ENCODE peak calls at places on chromosomes 2 and 18, in eight cellular contexts. One of them, this sample, is unnamed.

GRCh38 chr2:156343940-156344301 is 11.4 kb upstream of the NR4A2 start:
- DNase-seq in CD4-positive, CD25-positive, alpha-beta regulatory T cell: no peak
- DNase-seq in mammary epithelial cell: no peak
- DNase-seq in keratinocyte: no peak
- DNase-seq in upper lobe of right lung: no peak
- DNase-seq in thyroid gland: no peak
- DNase-seq in body of pancreas: no peak
- DNase-seq in A549: no peak
- DNase-seq in this sample: no peak

GRCh38 chr18:63994783-63995399 is 25.0 kb downstream of the SERPINB8 start:
- DNase-seq in CD4-positive, CD25-positive, alpha-beta regulatory T cell: peak
- DNase-seq in mammary epithelial cell: peak
- DNase-seq in keratinocyte: no peak
- DNase-seq in upper lobe of right lung: no peak
- DNase-seq in thyroid gland: peak
- DNase-seq in body of pancreas: peak
- DNase-seq in A549: peak
- DNase-seq in this sample: peak

GRCh38 chr18:6139007-6139406 is 243.7 kb upstream of the TMEM200C start:
- DNase-seq in CD4-positive, CD25-positive, alpha-beta regulatory T cell: no peak
- DNase-seq in mammary epithelial cell: no peak
- DNase-seq in keratinocyte: no peak
- DNase-seq in upper lobe of right lung: no peak
- DNase-seq in thyroid gland: no peak
- DNase-seq in body of pancreas: no peak
- DNase-seq in A549: no peak
- DNase-seq in this sample: no peak

GRCh38 chr2:128196026-128196822 is 105.2 kb downstream of the UGGT1 start:
- DNase-seq in CD4-positive, CD25-positive, alpha-beta regulatory T cell: peak
- DNase-seq in mammary epithelial cell: no peak
- DNase-seq in keratinocyte: no peak
- DNase-seq in upper lobe of right lung: no peak
- DNase-seq in thyroid gland: no peak
- DNase-seq in body of pancreas: peak
- DNase-seq in A549: no peak
- DNase-seq in this sample: no peak

GRCh38 chr2:240214790-240215675 is 74.6 kb upstream of the OTOS start:
- DNase-seq in CD4-positive, CD25-positive, alpha-beta regulatory T cell: no peak
- DNase-seq in mammary epithelial cell: no peak
- DNase-seq in keratinocyte: no peak
- DNase-seq in upper lobe of right lung: peak
- DNase-seq in thyroid gland: no peak
- DNase-seq in body of pancreas: no peak
- DNase-seq in A549: no peak
- DNase-seq in this sample: peak

GRCh38 chr2:19543271-19544019 is 185.0 kb upstream of the OSR1 start:
- DNase-seq in CD4-positive, CD25-positive, alpha-beta regulatory T cell: no peak
- DNase-seq in mammary epithelial cell: peak
- DNase-seq in keratinocyte: no peak
- DNase-seq in upper lobe of right lung: no peak
- DNase-seq in thyroid gland: no peak
- DNase-seq in body of pancreas: no peak
- DNase-seq in A549: no peak
- DNase-seq in this sample: no peak

GRCh38 chr18:21991081-21991534 is 178.3 kb upstream of the GATA6 start:
- DNase-seq in CD4-positive, CD25-positive, alpha-beta regulatory T cell: no peak
- DNase-seq in mammary epithelial cell: no peak
- DNase-seq in keratinocyte: no peak
- DNase-seq in upper lobe of right lung: no peak
- DNase-seq in thyroid gland: no peak
- DNase-seq in body of pancreas: no peak
- DNase-seq in A549: no peak
- DNase-seq in this sample: no peak

GRCh38 chr18:52722904-52723303 is 382.9 kb downstream of the DCC start:
- DNase-seq in CD4-positive, CD25-positive, alpha-beta regulatory T cell: no peak
- DNase-seq in mammary epithelial cell: no peak
- DNase-seq in keratinocyte: no peak
- DNase-seq in upper lobe of right lung: no peak
- DNase-seq in thyroid gland: no peak
- DNase-seq in body of pancreas: no peak
- DNase-seq in A549: no peak
- DNase-seq in this sample: no peak

GRCh38 chr2:174013310-174013751 is 48.2 kb upstream of the SP3 start:
- DNase-seq in CD4-positive, CD25-positive, alpha-beta regulatory T cell: no peak
- DNase-seq in mammary epithelial cell: no peak
- DNase-seq in keratinocyte: no peak
- DNase-seq in upper lobe of right lung: peak
- DNase-seq in thyroid gland: peak
- DNase-seq in body of pancreas: no peak
- DNase-seq in A549: no peak
- DNase-seq in this sample: peak

GRCh38 chr2:241980193-241980592 is 110.7 kb downstream of the RTP5 start:
- DNase-seq in CD4-positive, CD25-positive, alpha-beta regulatory T cell: no peak
- DNase-seq in mammary epithelial cell: no peak
- DNase-seq in keratinocyte: no peak
- DNase-seq in upper lobe of right lung: no peak
- DNase-seq in thyroid gland: no peak
- DNase-seq in body of pancreas: no peak
- DNase-seq in A549: no peak
- DNase-seq in this sample: no peak

GRCh38 chr2:214310319-214310718 is 100.5 kb upstream of the VWC2L start:
- DNase-seq in CD4-positive, CD25-positive, alpha-beta regulatory T cell: no peak
- DNase-seq in mammary epithelial cell: peak
- DNase-seq in keratinocyte: no peak
- DNase-seq in upper lobe of right lung: no peak
- DNase-seq in thyroid gland: no peak
- DNase-seq in body of pancreas: no peak
- DNase-seq in A549: no peak
- DNase-seq in this sample: no peak

GRCh38 chr2:172095146-172095904 is 7.4 kb downstream of the DLX2 start:
- DNase-seq in CD4-positive, CD25-positive, alpha-beta regulatory T cell: peak
- DNase-seq in mammary epithelial cell: peak
- DNase-seq in keratinocyte: no peak
- DNase-seq in upper lobe of right lung: no peak
- DNase-seq in thyroid gland: peak
- DNase-seq in body of pancreas: no peak
- DNase-seq in A549: peak
- DNase-seq in this sample: no peak

GRCh38 chr2:229489016-229489415 is 217.9 kb upstream of the PID1 start:
- DNase-seq in CD4-positive, CD25-positive, alpha-beta regulatory T cell: no peak
- DNase-seq in mammary epithelial cell: peak
- DNase-seq in keratinocyte: no peak
- DNase-seq in upper lobe of right lung: no peak
- DNase-seq in thyroid gland: no peak
- DNase-seq in body of pancreas: no peak
- DNase-seq in A549: no peak
- DNase-seq in this sample: no peak

GRCh38 chr2:209942936-209943605 is 59.4 kb upstream of the RPE start:
- DNase-seq in CD4-positive, CD25-positive, alpha-beta regulatory T cell: no peak
- DNase-seq in mammary epithelial cell: no peak
- DNase-seq in keratinocyte: no peak
- DNase-seq in upper lobe of right lung: no peak
- DNase-seq in thyroid gland: no peak
- DNase-seq in body of pancreas: no peak
- DNase-seq in A549: no peak
- DNase-seq in this sample: no peak

GRCh38 chr18:8609711-8610441 is 639 bp downstream of the RAB12 start:
- DNase-seq in CD4-positive, CD25-positive, alpha-beta regulatory T cell: peak
- DNase-seq in mammary epithelial cell: no peak
- DNase-seq in keratinocyte: no peak
- DNase-seq in upper lobe of right lung: peak
- DNase-seq in thyroid gland: peak
- DNase-seq in body of pancreas: peak
- DNase-seq in A549: no peak
- DNase-seq in this sample: no peak

GRCh38 chr18:8478166-8478967 is 130.9 kb upstream of the RAB12 start:
- DNase-seq in CD4-positive, CD25-positive, alpha-beta regulatory T cell: peak
- DNase-seq in mammary epithelial cell: peak
- DNase-seq in keratinocyte: no peak
- DNase-seq in upper lobe of right lung: peak
- DNase-seq in thyroid gland: peak
- DNase-seq in body of pancreas: peak
- DNase-seq in A549: peak
- DNase-seq in this sample: no peak

GRCh38 chr18:23282437-23282781 is 147.1 kb downstream of the CABLES1 start:
- DNase-seq in CD4-positive, CD25-positive, alpha-beta regulatory T cell: no peak
- DNase-seq in mammary epithelial cell: no peak
- DNase-seq in keratinocyte: no peak
- DNase-seq in upper lobe of right lung: no peak
- DNase-seq in thyroid gland: no peak
- DNase-seq in body of pancreas: no peak
- DNase-seq in A549: no peak
- DNase-seq in this sample: no peak
- H3K27ac ChIP-seq in CD4-positive, CD25-positive, alpha-beta regulatory T cell: no peak
- H3K27ac ChIP-seq in mammary epithelial cell: peak
- H3K27ac ChIP-seq in keratinocyte: peak
- H3K27ac ChIP-seq in upper lobe of right lung: no peak
- H3K27ac ChIP-seq in thyroid gland: no peak
- H3K27ac ChIP-seq in body of pancreas: no peak
- H3K27ac ChIP-seq in A549: no peak
- H3K27ac ChIP-seq in this sample: no peak

GRCh38 chr2:108329771-108330170 is 41.1 kb downstream of the SULT1C2 start:
- DNase-seq in CD4-positive, CD25-positive, alpha-beta regulatory T cell: no peak
- DNase-seq in mammary epithelial cell: no peak
- DNase-seq in keratinocyte: no peak
- DNase-seq in upper lobe of right lung: no peak
- DNase-seq in thyroid gland: no peak
- DNase-seq in body of pancreas: no peak
- DNase-seq in A549: no peak
- DNase-seq in this sample: no peak

GRCh38 chr2:108324531-108325256 is 36.0 kb downstream of the SULT1C2 start:
- DNase-seq in CD4-positive, CD25-positive, alpha-beta regulatory T cell: no peak
- DNase-seq in mammary epithelial cell: peak
- DNase-seq in keratinocyte: peak
- DNase-seq in upper lobe of right lung: no peak
- DNase-seq in thyroid gland: no peak
- DNase-seq in body of pancreas: no peak
- DNase-seq in A549: no peak
- DNase-seq in this sample: no peak

GRCh38 chr2:108323619-108324018 is 34.9 kb downstream of the SULT1C2 start:
- DNase-seq in CD4-positive, CD25-positive, alpha-beta regulatory T cell: no peak
- DNase-seq in mammary epithelial cell: peak
- DNase-seq in keratinocyte: peak
- DNase-seq in upper lobe of right lung: no peak
- DNase-seq in thyroid gland: no peak
- DNase-seq in body of pancreas: no peak
- DNase-seq in A549: no peak
- DNase-seq in this sample: no peak

GRCh38 chr2:108330971-108331370 is 42.3 kb downstream of the SULT1C2 start:
- DNase-seq in CD4-positive, CD25-positive, alpha-beta regulatory T cell: no peak
- DNase-seq in mammary epithelial cell: no peak
- DNase-seq in keratinocyte: no peak
- DNase-seq in upper lobe of right lung: no peak
- DNase-seq in thyroid gland: no peak
- DNase-seq in body of pancreas: no peak
- DNase-seq in A549: no peak
- DNase-seq in this sample: no peak

DNA sequence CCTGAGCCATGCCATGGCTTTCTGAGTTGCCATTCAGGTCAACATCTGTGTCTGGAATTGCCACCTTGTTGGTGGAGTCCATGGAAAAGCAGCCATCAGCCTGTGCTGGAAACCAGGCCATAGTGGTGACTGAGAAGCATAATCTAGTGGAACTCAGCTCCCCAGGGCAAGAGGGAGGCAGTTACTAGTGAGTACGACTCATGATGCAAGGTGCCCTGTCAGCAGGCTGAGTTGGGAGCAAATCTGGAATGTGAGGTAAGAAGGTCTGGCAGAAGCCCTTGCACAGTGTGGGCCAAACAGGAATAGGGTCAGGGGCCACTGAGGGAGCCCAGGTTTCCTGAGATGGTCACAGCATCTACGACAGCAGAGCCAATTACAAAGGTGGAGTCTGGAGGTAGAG is 37.1 kb downstream of the SULT1C2 start:
- DNase-seq in CD4-positive, CD25-positive, alpha-beta regulatory T cell: no peak
- DNase-seq in mammary epithelial cell: peak
- DNase-seq in keratinocyte: no peak
- DNase-seq in upper lobe of right lung: no peak
- DNase-seq in thyroid gland: no peak
- DNase-seq in body of pancreas: no peak
- DNase-seq in A549: no peak
- DNase-seq in this sample: no peak
- H3K27ac ChIP-seq in CD4-positive, CD25-positive, alpha-beta regulatory T cell: no peak
- H3K27ac ChIP-seq in mammary epithelial cell: no peak
- H3K27ac ChIP-seq in keratinocyte: no peak
- H3K27ac ChIP-seq in upper lobe of right lung: no peak
- H3K27ac ChIP-seq in thyroid gland: no peak
- H3K27ac ChIP-seq in body of pancreas: no peak
- H3K27ac ChIP-seq in A549: no peak
- H3K27ac ChIP-seq in this sample: no peak

DNA sequence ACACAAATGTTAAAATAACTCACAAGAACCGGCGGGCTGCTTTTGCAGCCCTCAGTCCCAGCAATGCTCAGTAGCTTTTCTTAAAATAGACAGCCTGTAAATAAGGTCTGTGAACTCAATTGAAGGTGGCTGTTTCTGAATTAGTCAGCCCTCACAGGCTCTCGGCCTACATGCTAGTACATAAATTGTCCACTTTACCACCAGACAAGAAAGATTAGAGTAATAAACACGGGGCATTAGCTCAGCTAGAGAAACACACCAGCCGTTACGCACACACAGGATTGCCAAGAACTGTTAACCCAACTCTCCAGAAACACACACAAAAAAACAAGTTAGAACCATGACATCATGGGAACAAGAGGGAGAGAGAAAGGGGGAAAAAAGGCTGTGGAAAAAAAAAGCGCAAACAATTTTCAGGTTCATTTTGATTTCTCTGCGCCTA is 89.2 kb downstream of the ZEB2 start:
- DNase-seq in CD4-positive, CD25-positive, alpha-beta regulatory T cell: no peak
- DNase-seq in mammary epithelial cell: no peak
- DNase-seq in keratinocyte: no peak
- DNase-seq in upper lobe of right lung: no peak
- DNase-seq in thyroid gland: peak
- DNase-seq in body of pancreas: no peak
- DNase-seq in A549: no peak
- DNase-seq in this sample: peak
- H3K27ac ChIP-seq in CD4-positive, CD25-positive, alpha-beta regulatory T cell: no peak
- H3K27ac ChIP-seq in mammary epithelial cell: no peak
- H3K27ac ChIP-seq in keratinocyte: no peak
- H3K27ac ChIP-seq in upper lobe of right lung: peak
- H3K27ac ChIP-seq in thyroid gland: peak
- H3K27ac ChIP-seq in body of pancreas: no peak
- H3K27ac ChIP-seq in A549: no peak
- H3K27ac ChIP-seq in this sample: peak

DNA sequence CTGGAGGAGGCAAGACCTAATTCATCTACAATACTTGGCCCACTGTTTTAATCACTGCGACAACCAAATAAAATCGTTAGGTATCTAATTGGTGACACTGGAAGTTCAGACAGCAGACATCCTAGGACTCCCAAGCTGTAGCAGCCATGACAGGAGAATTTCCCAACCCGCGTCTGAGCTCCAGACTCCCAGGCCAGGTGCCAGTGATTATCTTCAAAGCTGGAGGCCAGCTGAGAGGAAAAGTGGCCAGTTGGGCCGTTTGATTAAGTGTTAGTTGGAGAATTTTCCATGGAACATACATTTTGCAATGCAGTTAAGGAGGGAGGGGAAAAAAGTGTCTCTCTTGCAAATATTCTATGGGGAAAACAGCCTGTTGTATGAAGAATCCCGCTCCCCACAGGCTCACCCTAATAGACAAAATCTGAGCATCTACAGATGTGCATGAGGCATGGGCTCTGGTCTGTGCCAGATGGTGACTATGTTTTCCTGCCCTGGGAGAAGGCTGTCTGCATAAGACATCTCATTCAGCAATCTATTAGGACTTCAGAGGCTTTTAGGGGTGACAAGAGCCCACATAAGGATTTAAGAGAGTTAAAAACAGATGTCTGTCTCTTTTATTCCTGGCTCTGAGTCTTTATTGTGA is 92.3 kb upstream of the SLC35G4 start:
- DNase-seq in CD4-positive, CD25-positive, alpha-beta regulatory T cell: no peak
- DNase-seq in mammary epithelial cell: no peak
- DNase-seq in keratinocyte: no peak
- DNase-seq in upper lobe of right lung: no peak
- DNase-seq in thyroid gland: no peak
- DNase-seq in body of pancreas: no peak
- DNase-seq in A549: no peak
- DNase-seq in this sample: no peak
- H3K27ac ChIP-seq in CD4-positive, CD25-positive, alpha-beta regulatory T cell: no peak
- H3K27ac ChIP-seq in mammary epithelial cell: no peak
- H3K27ac ChIP-seq in keratinocyte: no peak
- H3K27ac ChIP-seq in upper lobe of right lung: no peak
- H3K27ac ChIP-seq in thyroid gland: no peak
- H3K27ac ChIP-seq in body of pancreas: no peak
- H3K27ac ChIP-seq in A549: no peak
- H3K27ac ChIP-seq in this sample: no peak